ENCODE peak calls at places on chromosome 22, in four cellular contexts. Y, S, C and V are unnamed samples.

GRCh38 chr22:37918580-37919274 is 12.6 kb downstream of the MICALL1 start:
- DNase-seq in S (no peak), C (no peak), Y (no peak), V (no peak)

GRCh38 chr22:19723165-19723989 is at the start of gene GP1BB:
- DNase-seq in Y (peak; percentile 78), S (peak; percentile 81), C (peak; percentile 25), V (peak; percentile 15)

GRCh38 chr22:45977003-45977395 is at the start of gene WNT7B:
- DNase-seq in C (no peak), S (peak; percentile 72), Y (peak; percentile 59), V (peak; percentile 95)

GRCh38 chr22:21030032-21030431 is 2.3 kb downstream of the SLC7A4 start:
- DNase-seq in S (no peak), Y (no peak), C (no peak), V (no peak)

GRCh38 chr22:48665286-48666010 is 1162.2 kb downstream of the BRD1 start:
- DNase-seq in S (no peak), C (no peak), Y (no peak), V (no peak)

GRCh38 chr22:38025514-38025913 is 31.7 kb upstream of the PICK1 start:
- DNase-seq in Y (no peak), S (no peak), C (no peak), V (no peak)

GRCh38 chr22:24843048-24843447 is 37.0 kb downstream of the SGSM1 start:
- DNase-seq in C (no peak), Y (peak; percentile 19), S (peak; percentile 27), V (no peak)

GRCh38 chr22:43497956-43498855 is 86.4 kb downstream of the MPPED1 start:
- DNase-seq in C (no peak), S (no peak), Y (no peak), V (no peak)

GRCh38 chr22:28021998-28022660 is 103.1 kb upstream of the PITPNB start:
- DNase-seq in C (no peak), Y (no peak), S (no peak), V (no peak)

GRCh38 chr22:40426671-40427070 is 56.3 kb downstream of the SGSM3 start:
- DNase-seq in Y (no peak), C (no peak), S (no peak), V (no peak)

GRCh38 chr22:25822344-25822743 is 80.4 kb downstream of the MYO18B start:
- DNase-seq in S (no peak), Y (no peak), C (no peak), V (no peak)

GRCh38 chr22:27387561-27387960 is 414.0 kb downstream of the MN1 start:
- DNase-seq in S (no peak), Y (no peak), C (no peak), V (peak; percentile 53)

GRCh38 chr22:37566903-37567798 is 6.9 kb downstream of the CDC42EP1 start:
- DNase-seq in C (peak; percentile 67), Y (peak; percentile 86), S (peak; percentile 88), V (peak; percentile 84)

GRCh38 chr22:46079861-46080821 is 70.2 kb upstream of the PPARA start:
- DNase-seq in S (no peak), Y (no peak), C (no peak), V (peak; percentile 64)

GRCh38 chr22:20803696-20804324 is 29.9 kb downstream of the SERPIND1 start:
- DNase-seq in C (peak; percentile 52), Y (peak; percentile 56), S (peak; percentile 67), V (peak; percentile 39)

GRCh38 chr22:36453266-36453607 is 28.2 kb downstream of the TXN2 start:
- DNase-seq in S (no peak), Y (peak; percentile 40), C (no peak), V (no peak)

GRCh38 chr22:32591620-32592019 is 117.0 kb downstream of the FBXO7 start:
- DNase-seq in C (peak; percentile 93), S (no peak), Y (no peak), V (no peak)

GRCh38 chr22:36536717-36537116 is 7.8 kb upstream of the EIF3D start:
- DNase-seq in C (no peak), Y (no peak), S (no peak), V (no peak)

GRCh38 chr22:36924151-36924698 is 10.8 kb downstream of the CSF2RB start:
- DNase-seq in Y (no peak), C (no peak), S (no peak), V (no peak)

GRCh38 chr22:46569055-46569847 is 31.8 kb upstream of the CELSR1 start:
- DNase-seq in Y (no peak), C (no peak), S (peak; percentile 1), V (no peak)

GRCh38 chr22:27627444-27627833 is 174.1 kb downstream of the MN1 start:
- DNase-seq in C (peak; percentile 25), S (no peak), Y (peak; percentile 69), V (peak; percentile 61)

GRCh38 chr22:46104881-46105493 is 45.3 kb upstream of the PPARA start:
- DNase-seq in Y (no peak), C (no peak), S (no peak), V (peak; percentile 55)

GRCh38 chr22:20998411-20999336 is 3.2 kb downstream of the THAP7 start:
- DNase-seq in C (no peak), S (no peak), Y (no peak), V (peak; percentile 36)

GRCh38 chr22:42841444-42841843 is 15.6 kb downstream of the ARFGAP3 start:
- DNase-seq in Y (no peak), S (no peak), C (no peak), V (peak; percentile 23)

GRCh38 chr22:22878801-22879674 is 8.6 kb upstream of the IGLL5 start:
- DNase-seq in C (no peak), S (no peak), Y (no peak), V (no peak)

GRCh38 chr22:21447694-21448402 is 19.3 kb upstream of the TMEM191C start:
- DNase-seq in S (peak; percentile 4), C (no peak), Y (peak; percentile 45), V (no peak)

GRCh38 chr22:37621352-37621860 is 12.8 kb downstream of the GGA1 start:
- DNase-seq in S (no peak), C (no peak), Y (no peak), V (no peak)

GRCh38 chr22:31235076-31235475 is 23.0 kb downstream of the LIMK2 start:
- DNase-seq in Y (no peak), C (peak; percentile 73), S (no peak), V (no peak)

GRCh38 chr22:19636696-19637355 is 77.5 kb upstream of the SEPTIN5 start:
- DNase-seq in S (no peak), C (no peak), Y (no peak), V (no peak)

GRCh38 chr22:42086051-42086450 is 4.5 kb downstream of the NDUFA6 start:
- DNase-seq in S (no peak), Y (no peak), C (no peak), V (no peak)

GRCh38 chr22:46681010-46681409 is 57.0 kb downstream of the CERK start:
- DNase-seq in C (no peak), S (no peak), Y (peak; percentile 35), V (no peak)

GRCh38 chr22:25420925-25421904 is 143.3 kb upstream of the GRK3 start:
- DNase-seq in C (peak; percentile 11), Y (peak; percentile 19), S (peak; percentile 69), V (no peak)

GRCh38 chr22:40396882-40397281 is 26.5 kb downstream of the SGSM3 start:
- DNase-seq in Y (no peak), C (peak; percentile 92), S (peak; percentile 60), V (peak; percentile 97)

GRCh38 chr22:48894064-48894671 is 933.5 kb downstream of the BRD1 start:
- DNase-seq in S (no peak), Y (peak; percentile 69), C (no peak), V (no peak)

GRCh38 chr22:29755889-29756288 is 10.9 kb downstream of the ZMAT5 start:
- DNase-seq in Y (no peak), C (no peak), S (no peak), V (no peak)
- H3K4me3 ChIP-seq in Y (no peak overlapping the region), C (no peak overlapping the region), S (no peak overlapping the region), V (no peak overlapping the region)

GRCh38 chr22:50082197-50082715 is 3.0 kb downstream of the MLC1 start:
- DNase-seq in S (no peak), Y (no peak), C (no peak), V (no peak)
- H3K4me3 ChIP-seq in S (no peak overlapping the region), Y (no peak overlapping the region), C (no peak overlapping the region), V (no peak overlapping the region)

GRCh38 chr22:50314081-50314454 is 6.6 kb upstream of the PLXNB2 start:
- DNase-seq in Y (no peak), C (no peak), S (no peak), V (no peak)
- H3K4me3 ChIP-seq in Y (no peak overlapping the region), C (no peak overlapping the region), S (no peak overlapping the region), V (no peak overlapping the region)

DNA sequence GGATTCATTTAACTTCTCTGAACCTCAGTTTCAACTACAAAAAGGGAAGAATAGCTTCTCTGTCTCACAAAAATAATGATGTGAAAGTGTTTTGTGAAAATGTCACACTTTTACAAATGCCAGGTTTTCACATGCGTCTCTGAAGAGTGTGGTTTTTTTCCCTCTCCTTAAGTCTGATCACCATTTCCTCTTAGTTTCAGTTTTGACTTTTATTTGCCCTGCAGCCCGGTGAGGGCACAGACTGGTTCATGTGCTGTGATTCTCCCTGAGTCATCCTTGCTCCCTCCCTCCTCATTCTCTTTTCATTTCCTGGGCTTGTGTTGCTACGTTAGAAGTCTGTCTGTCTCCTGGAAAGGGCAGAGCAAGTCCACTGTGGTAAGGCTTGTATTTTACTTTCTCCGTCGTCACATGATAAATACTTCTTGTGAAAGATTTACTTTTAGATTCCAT is 67.8 kb downstream of the BID start:
- DNase-seq in C (peak; percentile 92), Y (peak; percentile 87), S (no peak), V (peak; percentile 93)
- H3K4me3 ChIP-seq in C (peak overlapping the region; percentile 48), Y (peak overlapping the region; percentile 44), S (no peak overlapping the region), V (no peak overlapping the region)

GRCh38 chr22:44881246-44881600 is 128.6 kb downstream of the PHF21B start:
- DNase-seq in Y (no peak), S (no peak), C (no peak), V (no peak)
- H3K4me3 ChIP-seq in Y (no peak overlapping the region), S (no peak overlapping the region), C (no peak overlapping the region), V (no peak overlapping the region)